ENCODE peak calls at places on chromosomes 5 and 9, in ten cellular contexts. One of them, this sample, is unnamed.

GRCh38 chr5:113267361-113267900 is 167.4 kb downstream of the TSSK1B start:
- DNase-seq in astrocyte of the spinal cord: no peak
- DNase-seq in cardiac fibroblast: peak
- DNase-seq in upper lobe of right lung: no peak
- DNase-seq in uterus: no peak
- DNase-seq in left ventricle myocardium inferior: no peak
- DNase-seq in osteocyte: no peak
- DNase-seq in body of pancreas: no peak
- DNase-seq in lower leg skin: no peak
- DNase-seq in CD8-positive, alpha-beta T cell: no peak
- DNase-seq in this sample: no peak

GRCh38 chr5:9431496-9432258 is 114.2 kb downstream of the SEMA5A start:
- DNase-seq in body of pancreas: no peak
- DNase-seq in upper lobe of right lung: no peak
- DNase-seq in cardiac fibroblast: peak
- DNase-seq in left ventricle myocardium inferior: no peak
- DNase-seq in astrocyte of the spinal cord: no peak
- DNase-seq in osteocyte: no peak
- DNase-seq in uterus: no peak
- DNase-seq in CD8-positive, alpha-beta T cell: no peak
- DNase-seq in lower leg skin: no peak
- DNase-seq in this sample: no peak

GRCh38 chr5:95238560-95239325 is 46.2 kb downstream of the MCTP1 start:
- DNase-seq in body of pancreas: no peak
- DNase-seq in cardiac fibroblast: peak
- DNase-seq in upper lobe of right lung: no peak
- DNase-seq in CD8-positive, alpha-beta T cell: no peak
- DNase-seq in left ventricle myocardium inferior: no peak
- DNase-seq in uterus: no peak
- DNase-seq in osteocyte: no peak
- DNase-seq in astrocyte of the spinal cord: peak
- DNase-seq in lower leg skin: no peak
- DNase-seq in this sample: no peak

GRCh38 chr9:127467621-127468020 is 16.3 kb downstream of the LRSAM1 start:
- DNase-seq in uterus: no peak
- DNase-seq in osteocyte: no peak
- DNase-seq in CD8-positive, alpha-beta T cell: no peak
- DNase-seq in lower leg skin: no peak
- DNase-seq in cardiac fibroblast: no peak
- DNase-seq in upper lobe of right lung: no peak
- DNase-seq in left ventricle myocardium inferior: no peak
- DNase-seq in body of pancreas: no peak
- DNase-seq in astrocyte of the spinal cord: no peak
- DNase-seq in this sample: no peak

GRCh38 chr9:126618200-126618589 is 4.5 kb downstream of the LMX1B start:
- DNase-seq in left ventricle myocardium inferior: no peak
- DNase-seq in uterus: no peak
- DNase-seq in lower leg skin: no peak
- DNase-seq in upper lobe of right lung: no peak
- DNase-seq in CD8-positive, alpha-beta T cell: no peak
- DNase-seq in osteocyte: no peak
- DNase-seq in astrocyte of the spinal cord: no peak
- DNase-seq in body of pancreas: no peak
- DNase-seq in cardiac fibroblast: no peak
- DNase-seq in this sample: no peak

GRCh38 chr5:73370620-73371583 is 77.7 kb downstream of the FOXD1 start:
- DNase-seq in lower leg skin: no peak
- DNase-seq in cardiac fibroblast: peak
- DNase-seq in osteocyte: no peak
- DNase-seq in upper lobe of right lung: no peak
- DNase-seq in body of pancreas: no peak
- DNase-seq in astrocyte of the spinal cord: peak
- DNase-seq in CD8-positive, alpha-beta T cell: no peak
- DNase-seq in left ventricle myocardium inferior: no peak
- DNase-seq in uterus: no peak
- DNase-seq in this sample: no peak

GRCh38 chr9:136784249-136784996 is 6.7 kb upstream of the TMEM141 start:
- DNase-seq in uterus: no peak
- DNase-seq in CD8-positive, alpha-beta T cell: no peak
- DNase-seq in astrocyte of the spinal cord: no peak
- DNase-seq in cardiac fibroblast: peak
- DNase-seq in upper lobe of right lung: no peak
- DNase-seq in lower leg skin: no peak
- DNase-seq in osteocyte: no peak
- DNase-seq in body of pancreas: no peak
- DNase-seq in left ventricle myocardium inferior: no peak
- DNase-seq in this sample: no peak

GRCh38 chr9:83992407-83992806 is 11.8 kb downstream of the RMI1 start:
- DNase-seq in upper lobe of right lung: no peak
- DNase-seq in astrocyte of the spinal cord: no peak
- DNase-seq in CD8-positive, alpha-beta T cell: no peak
- DNase-seq in lower leg skin: no peak
- DNase-seq in cardiac fibroblast: peak
- DNase-seq in body of pancreas: no peak
- DNase-seq in osteocyte: no peak
- DNase-seq in uterus: no peak
- DNase-seq in left ventricle myocardium inferior: no peak
- DNase-seq in this sample: no peak

GRCh38 chr5:14347522-14347921 is 204.4 kb downstream of the TRIO start:
- DNase-seq in body of pancreas: no peak
- DNase-seq in astrocyte of the spinal cord: no peak
- DNase-seq in osteocyte: no peak
- DNase-seq in CD8-positive, alpha-beta T cell: no peak
- DNase-seq in lower leg skin: no peak
- DNase-seq in left ventricle myocardium inferior: no peak
- DNase-seq in cardiac fibroblast: no peak
- DNase-seq in upper lobe of right lung: no peak
- DNase-seq in uterus: no peak
- DNase-seq in this sample: no peak

GRCh38 chr5:134175874-134176522 is 752 bp downstream of the SKP1 start:
- DNase-seq in lower leg skin: no peak
- DNase-seq in CD8-positive, alpha-beta T cell: no peak
- DNase-seq in uterus: no peak
- DNase-seq in cardiac fibroblast: peak
- DNase-seq in body of pancreas: no peak
- DNase-seq in upper lobe of right lung: no peak
- DNase-seq in astrocyte of the spinal cord: peak
- DNase-seq in osteocyte: no peak
- DNase-seq in left ventricle myocardium inferior: peak
- DNase-seq in this sample: no peak

GRCh38 chr9:13459071-13459470 is 179.6 kb upstream of the MPDZ start:
- DNase-seq in astrocyte of the spinal cord: no peak
- DNase-seq in uterus: no peak
- DNase-seq in body of pancreas: no peak
- DNase-seq in cardiac fibroblast: peak
- DNase-seq in CD8-positive, alpha-beta T cell: no peak
- DNase-seq in lower leg skin: no peak
- DNase-seq in upper lobe of right lung: no peak
- DNase-seq in left ventricle myocardium inferior: no peak
- DNase-seq in osteocyte: no peak
- DNase-seq in this sample: no peak

GRCh38 chr9:127869310-127870152 is 7.9 kb downstream of the AK1 start:
- DNase-seq in body of pancreas: peak
- DNase-seq in osteocyte: peak
- DNase-seq in upper lobe of right lung: peak
- DNase-seq in astrocyte of the spinal cord: peak
- DNase-seq in CD8-positive, alpha-beta T cell: peak
- DNase-seq in left ventricle myocardium inferior: peak
- DNase-seq in uterus: peak
- DNase-seq in lower leg skin: peak
- DNase-seq in cardiac fibroblast: peak
- DNase-seq in this sample: peak

GRCh38 chr9:89891221-89892052 is 286.6 kb downstream of the GADD45G start:
- DNase-seq in cardiac fibroblast: no peak
- DNase-seq in left ventricle myocardium inferior: peak
- DNase-seq in upper lobe of right lung: no peak
- DNase-seq in astrocyte of the spinal cord: no peak
- DNase-seq in uterus: peak
- DNase-seq in lower leg skin: peak
- DNase-seq in CD8-positive, alpha-beta T cell: no peak
- DNase-seq in body of pancreas: peak
- DNase-seq in osteocyte: peak
- DNase-seq in this sample: no peak

GRCh38 chr5:170536498-170536897 is 32.7 kb downstream of the KCNIP1 start:
- DNase-seq in osteocyte: no peak
- DNase-seq in cardiac fibroblast: no peak
- DNase-seq in body of pancreas: no peak
- DNase-seq in lower leg skin: no peak
- DNase-seq in uterus: no peak
- DNase-seq in left ventricle myocardium inferior: no peak
- DNase-seq in astrocyte of the spinal cord: no peak
- DNase-seq in upper lobe of right lung: no peak
- DNase-seq in CD8-positive, alpha-beta T cell: no peak
- DNase-seq in this sample: no peak

GRCh38 chr5:149452007-149452664 is 73.0 kb upstream of the IL17B start:
- DNase-seq in osteocyte: no peak
- DNase-seq in astrocyte of the spinal cord: peak
- DNase-seq in upper lobe of right lung: peak
- DNase-seq in cardiac fibroblast: peak
- DNase-seq in body of pancreas: peak
- DNase-seq in left ventricle myocardium inferior: peak
- DNase-seq in lower leg skin: no peak
- DNase-seq in uterus: peak
- DNase-seq in CD8-positive, alpha-beta T cell: no peak
- DNase-seq in this sample: no peak

GRCh38 chr5:124580925-124581821 is 165.3 kb downstream of the ZNF608 start:
- DNase-seq in osteocyte: no peak
- DNase-seq in lower leg skin: no peak
- DNase-seq in upper lobe of right lung: no peak
- DNase-seq in CD8-positive, alpha-beta T cell: no peak
- DNase-seq in body of pancreas: peak
- DNase-seq in uterus: no peak
- DNase-seq in astrocyte of the spinal cord: no peak
- DNase-seq in left ventricle myocardium inferior: no peak
- DNase-seq in cardiac fibroblast: no peak
- DNase-seq in this sample: peak

GRCh38 chr5:154696891-154697290 is 58.3 kb upstream of the LARP1 start:
- DNase-seq in lower leg skin: no peak
- DNase-seq in left ventricle myocardium inferior: no peak
- DNase-seq in osteocyte: no peak
- DNase-seq in upper lobe of right lung: no peak
- DNase-seq in cardiac fibroblast: no peak
- DNase-seq in astrocyte of the spinal cord: no peak
- DNase-seq in uterus: no peak
- DNase-seq in CD8-positive, alpha-beta T cell: no peak
- DNase-seq in body of pancreas: no peak
- DNase-seq in this sample: no peak

DNA sequence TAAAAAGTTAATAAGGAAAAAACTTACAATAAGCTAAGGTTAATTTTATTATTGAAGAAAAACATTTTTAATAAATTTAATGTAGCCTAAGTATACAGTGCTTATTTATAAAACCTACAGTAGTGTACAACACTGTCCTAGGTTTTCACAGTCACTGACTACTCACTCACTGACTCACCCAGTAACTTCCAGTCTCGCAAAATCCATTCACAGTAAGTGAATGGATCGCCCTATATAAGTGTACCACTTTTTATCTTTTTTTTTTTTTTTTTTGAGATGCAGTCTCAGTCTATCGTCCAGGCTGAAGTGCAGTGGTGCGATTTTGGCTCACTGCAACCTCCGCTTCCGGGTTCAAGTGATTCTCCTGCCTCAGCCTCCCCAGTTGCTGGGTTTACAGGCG is 47.7 kb downstream of the FNIP1 start:
- DNase-seq in astrocyte of the spinal cord: peak
- DNase-seq in uterus: no peak
- DNase-seq in osteocyte: no peak
- DNase-seq in left ventricle myocardium inferior: no peak
- DNase-seq in upper lobe of right lung: no peak
- DNase-seq in cardiac fibroblast: peak
- DNase-seq in body of pancreas: no peak
- DNase-seq in CD8-positive, alpha-beta T cell: no peak
- DNase-seq in lower leg skin: no peak
- DNase-seq in this sample: no peak
- TF ChIP-seq CTCF in astrocyte of the spinal cord: no peak
- TF ChIP-seq CTCF in uterus: no peak
- TF ChIP-seq CTCF in osteocyte: no peak
- TF ChIP-seq CTCF in left ventricle myocardium inferior: no peak
- TF ChIP-seq CTCF in upper lobe of right lung: no peak
- TF ChIP-seq CTCF in cardiac fibroblast: no peak
- TF ChIP-seq CTCF in body of pancreas: no peak
- TF ChIP-seq CTCF in CD8-positive, alpha-beta T cell: no peak
- TF ChIP-seq CTCF in lower leg skin: no peak
- TF ChIP-seq CTCF in this sample: no peak

DNA sequence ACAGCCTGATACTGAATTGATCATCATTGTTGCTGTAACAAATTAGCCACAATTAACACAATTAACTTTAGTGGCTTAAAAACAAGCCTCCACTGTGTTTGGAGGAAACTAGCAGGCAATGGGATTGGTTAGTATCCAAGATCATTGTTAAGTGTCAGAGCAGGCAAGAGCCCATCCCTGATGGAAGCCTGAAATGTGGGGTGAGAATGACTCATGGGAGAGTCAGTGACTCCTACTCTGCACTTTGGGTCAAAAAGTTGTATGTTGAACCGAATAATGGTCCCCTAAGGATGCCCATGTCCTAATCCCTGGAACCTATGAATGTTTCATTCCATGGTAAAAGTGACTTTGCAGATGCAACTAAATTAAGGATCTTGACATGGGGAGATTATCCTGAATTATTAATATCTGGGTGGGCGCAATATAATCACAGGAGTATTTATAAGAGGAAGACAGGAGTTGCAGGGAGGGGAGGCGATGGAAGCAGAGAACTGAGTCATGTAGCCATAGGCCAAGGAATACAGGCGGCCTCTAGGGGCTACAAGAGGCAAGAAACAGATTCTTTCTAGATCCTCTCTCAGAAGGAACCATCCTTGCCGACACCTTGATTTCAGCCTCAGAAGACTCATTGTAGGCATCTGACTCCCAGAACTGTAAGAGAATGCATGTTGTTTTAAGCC is 28.8 kb downstream of the ALG2 start:
- DNase-seq in upper lobe of right lung: no peak
- DNase-seq in cardiac fibroblast: peak
- DNase-seq in lower leg skin: no peak
- DNase-seq in body of pancreas: no peak
- DNase-seq in CD8-positive, alpha-beta T cell: no peak
- DNase-seq in astrocyte of the spinal cord: no peak
- DNase-seq in left ventricle myocardium inferior: no peak
- DNase-seq in osteocyte: no peak
- DNase-seq in uterus: no peak
- DNase-seq in this sample: no peak
- TF ChIP-seq CTCF in upper lobe of right lung: no peak
- TF ChIP-seq CTCF in cardiac fibroblast: peak
- TF ChIP-seq CTCF in lower leg skin: no peak
- TF ChIP-seq CTCF in body of pancreas: no peak
- TF ChIP-seq CTCF in CD8-positive, alpha-beta T cell: no peak
- TF ChIP-seq CTCF in astrocyte of the spinal cord: peak
- TF ChIP-seq CTCF in left ventricle myocardium inferior: no peak
- TF ChIP-seq CTCF in osteocyte: peak
- TF ChIP-seq CTCF in uterus: no peak
- TF ChIP-seq CTCF in this sample: peak

GRCh38 chr5:62780888-62781287 is 202.3 kb downstream of the LRRC70 start:
- DNase-seq in osteocyte: no peak
- DNase-seq in upper lobe of right lung: no peak
- DNase-seq in body of pancreas: no peak
- DNase-seq in astrocyte of the spinal cord: no peak
- DNase-seq in uterus: no peak
- DNase-seq in CD8-positive, alpha-beta T cell: no peak
- DNase-seq in lower leg skin: no peak
- DNase-seq in cardiac fibroblast: no peak
- DNase-seq in left ventricle myocardium inferior: no peak
- DNase-seq in this sample: no peak
- TF ChIP-seq CTCF in osteocyte: no peak
- TF ChIP-seq CTCF in upper lobe of right lung: no peak
- TF ChIP-seq CTCF in body of pancreas: no peak
- TF ChIP-seq CTCF in astrocyte of the spinal cord: no peak
- TF ChIP-seq CTCF in uterus: no peak
- TF ChIP-seq CTCF in CD8-positive, alpha-beta T cell: no peak
- TF ChIP-seq CTCF in lower leg skin: no peak
- TF ChIP-seq CTCF in cardiac fibroblast: no peak
- TF ChIP-seq CTCF in left ventricle myocardium inferior: no peak
- TF ChIP-seq CTCF in this sample: no peak

GRCh38 chr5:151459680-151460079 is 12.3 kb downstream of the SLC36A1 start:
- DNase-seq in osteocyte: no peak
- DNase-seq in body of pancreas: no peak
- DNase-seq in astrocyte of the spinal cord: no peak
- DNase-seq in uterus: no peak
- DNase-seq in CD8-positive, alpha-beta T cell: no peak
- DNase-seq in lower leg skin: no peak
- DNase-seq in upper lobe of right lung: no peak
- DNase-seq in cardiac fibroblast: no peak
- DNase-seq in left ventricle myocardium inferior: no peak
- DNase-seq in this sample: no peak
- TF ChIP-seq CTCF in osteocyte: peak
- TF ChIP-seq CTCF in body of pancreas: no peak
- TF ChIP-seq CTCF in astrocyte of the spinal cord: no peak
- TF ChIP-seq CTCF in uterus: no peak
- TF ChIP-seq CTCF in CD8-positive, alpha-beta T cell: no peak
- TF ChIP-seq CTCF in lower leg skin: no peak
- TF ChIP-seq CTCF in upper lobe of right lung: no peak
- TF ChIP-seq CTCF in cardiac fibroblast: no peak
- TF ChIP-seq CTCF in left ventricle myocardium inferior: peak
- TF ChIP-seq CTCF in this sample: no peak

This sample was measured in type B pancreatic cell.